ENCODE peak calls at places on chromosomes 2 and 18, in seven cellular contexts. K is psoas muscle; V is posterior cingulate gyrus; Q is GM03348; S is stimulated activated CD8-positive, alpha-beta memory T cell treated with anti-CD3 and anti-CD28 coated beads, Interleukin-4, amount 100 ng/mL, for 1 hour; R is cardiac septum; E is activated T-helper 2 cell treated with anti-CD3 and anti-CD28 coated beads, Interferon-gamma antibody, Interleukin-2, Interleukin-4, amounts not matched to agents 10 μg/mL and 5 μg/mL and 100 μg/mL, durations not matched to agents 14 hours and 24 hours and 36 hours. B is an unnamed sample.

GRCh38 chr2:119384971-119385370 is 18.2 kb downstream of the DBI start:
- DNase-seq in K (no peak), V (no peak), Q (no peak), S (no peak), R (peak; percentile 53), E (no peak), B (no peak)

GRCh38 chr2:7014201-7014640 is 97.0 kb downstream of the RNF144A start:
- DNase-seq in K (no peak), V (no peak), Q (peak; percentile 31), S (no peak), R (no peak), E (peak; percentile 13), B (no peak)

GRCh38 chr2:47310801-47311560 is 92.0 kb upstream of the MSH2 start:
- DNase-seq in K (peak; percentile 31), V (peak; percentile 93), Q (no peak), S (no peak), R (peak; percentile 85), E (no peak), B (no peak)

GRCh38 chr2:68302281-68302680 is 17.5 kb downstream of the CNRIP1 start:
- DNase-seq in K (no peak), V (no peak), Q (peak; percentile 50), S (no peak), R (no peak), E (no peak), B (no peak)

GRCh38 chr18:39840406-39840805 is 2114.6 kb upstream of the PIK3C3 start:
- DNase-seq in K (no peak), V (no peak), Q (no peak), S (no peak), R (no peak), E (no peak), B (peak; percentile 69)

GRCh38 chr18:11785444-11786055 is 65.7 kb upstream of the CHMP1B start:
- DNase-seq in K (no peak), V (no peak), Q (no peak), S (no peak), R (no peak), E (no peak), B (no peak)

GRCh38 chr2:54634564-54635511 is 88.6 kb upstream of the EML6 start:
- DNase-seq in K (peak; percentile 55), V (no peak), Q (peak; percentile 45), S (no peak), R (peak; percentile 85), E (no peak), B (peak; percentile 92)

GRCh38 chr18:31223371-31223770 is 60.7 kb upstream of the DSC1 start:
- DNase-seq in K (no peak), V (no peak), Q (no peak), S (no peak), R (no peak), E (no peak), B (no peak)

GRCh38 chr2:11582526-11583202 is 48.8 kb downstream of the GREB1 start:
- DNase-seq in K (peak; percentile 78), V (peak; percentile 88), Q (peak; percentile 69), S (peak; percentile 25), R (no peak), E (peak; percentile 32), B (peak; percentile 46)

GRCh38 chr2:107712857-107713256 is 113.8 kb upstream of the RGPD4 start:
- DNase-seq in K (no peak), V (no peak), Q (no peak), S (no peak), R (no peak), E (no peak), B (no peak)

GRCh38 chr2:204691911-204692510 is 146.7 kb downstream of the PARD3B start:
- DNase-seq in K (no peak), V (no peak), Q (peak; percentile 47), S (no peak), R (no peak), E (no peak), B (peak; percentile 90)

GRCh38 chr2:173394575-173394974 is 39.9 kb downstream of the CDCA7 start:
- DNase-seq in K (no peak), V (no peak), Q (no peak), S (no peak), R (no peak), E (no peak), B (no peak)

GRCh38 chr2:48364100-48364499 is 165.9 kb upstream of the STON1 start:
- DNase-seq in K (no peak), V (no peak), Q (no peak), S (no peak), R (no peak), E (no peak), B (no peak)

GRCh38 chr2:216617159-216617815 is 15.9 kb upstream of the IGFBP2 start:
- DNase-seq in K (no peak), V (no peak), Q (no peak), S (no peak), R (no peak), E (no peak), B (no peak)

GRCh38 chr2:168699834-168700417 is 102.5 kb upstream of the NOSTRIN start:
- DNase-seq in K (peak; percentile 65), V (peak; percentile 84), Q (peak; percentile 16), S (no peak), R (peak; percentile 86), E (no peak), B (no peak)

GRCh38 chr2:43077876-43078275 is 148.5 kb downstream of the ZFP36L2 start:
- DNase-seq in K (no peak), V (no peak), Q (no peak), S (no peak), R (peak; percentile 33), E (no peak), B (no peak)

GRCh38 chr18:26383454-26384270 is 157.4 kb downstream of the TAF4B start:
- DNase-seq in K (no peak), V (no peak), Q (peak; percentile 58), S (no peak), R (no peak), E (no peak), B (peak; percentile 52)

GRCh38 chr2:237896507-237896892 is 37.1 kb downstream of the RAMP1 start:
- DNase-seq in K (no peak), V (peak; percentile 29), Q (no peak), S (no peak), R (no peak), E (no peak), B (no peak)

GRCh38 chr18:33745396-33745795 is 167.4 kb downstream of the ASXL3 start:
- DNase-seq in K (no peak), V (no peak), Q (no peak), S (no peak), R (no peak), E (no peak), B (no peak)

GRCh38 chr2:16978291-16978690 is 312.7 kb upstream of the CYRIA start:
- DNase-seq in K (no peak), V (no peak), Q (no peak), S (no peak), R (no peak), E (no peak), B (no peak)

GRCh38 chr2:148300534-148300933 is 279.6 kb downstream of the MBD5 start:
- DNase-seq in K (no peak), V (no peak), Q (peak; percentile 19), S (no peak), R (no peak), E (no peak), B (no peak)

GRCh38 chr2:85668009-85668856 is at the start of gene SFTPB:
- DNase-seq in K (no peak), V (no peak), Q (peak; percentile 60), S (no peak), R (peak; percentile 67), E (no peak), B (no peak)

GRCh38 chr2:64204006-64204632 is 59.9 kb upstream of the PELI1 start:
- DNase-seq in K (peak; percentile 16), V (no peak), Q (peak; percentile 33), S (no peak), R (peak; percentile 82), E (no peak), B (peak; percentile 62)

GRCh38 chr18:62183578-62184195 is 3.2 kb downstream of the PIGN start:
- DNase-seq in K (no peak), V (no peak), Q (peak; percentile 58), S (no peak), R (no peak), E (peak; percentile 16), B (peak; percentile 79)

GRCh38 chr2:101476605-101477208 is 1.8 kb upstream of the RFX8 start:
- DNase-seq in K (no peak), V (no peak), Q (no peak), S (no peak), R (no peak), E (no peak), B (no peak)

GRCh38 chr2:225660262-225661091 is 261.0 kb downstream of the NYAP2 start:
- DNase-seq in K (peak; percentile 65), V (peak; percentile 90), Q (peak; percentile 80), S (peak; percentile 55), R (peak; percentile 78), E (peak; percentile 36), B (peak; percentile 55)

GRCh38 chr18:8943900-8944870 is 158.3 kb upstream of the NDUFV2 start:
- DNase-seq in K (no peak), V (no peak), Q (peak; percentile 53), S (no peak), R (no peak), E (no peak), B (no peak)

GRCh38 chr2:98896416-98896815 is 39.6 kb downstream of the CRACDL start:
- DNase-seq in K (no peak), V (no peak), Q (no peak), S (no peak), R (peak; percentile 61), E (no peak), B (no peak)

GRCh38 chr2:121839584-121839983 is 84.1 kb downstream of the TSN start:
- DNase-seq in K (no peak), V (no peak), Q (no peak), S (no peak), R (no peak), E (no peak), B (no peak)

GRCh38 chr2:47076586-47077441 is 78.3 kb downstream of the STPG4 start:
- DNase-seq in K (peak; percentile 59), V (no peak), Q (peak; percentile 94), S (no peak), R (no peak), E (no peak), B (peak; percentile 76)

GRCh38 chr18:9495465-9495864 is 20.2 kb downstream of the RALBP1 start:
- DNase-seq in K (no peak), V (no peak), Q (no peak), S (no peak), R (no peak), E (no peak), B (no peak)

GRCh38 chr2:141341444-141341843 is 789.4 kb downstream of the LRP1B start:
- DNase-seq in K (no peak), V (no peak), Q (no peak), S (no peak), R (no peak), E (no peak), B (peak; percentile 74)

GRCh38 chr2:237806334-237806733 is 7.8 kb downstream of the RBM44 start:
- DNase-seq in K (no peak), V (no peak), Q (no peak), S (no peak), R (no peak), E (no peak), B (peak; percentile 26)

GRCh38 chr2:80288576-80288975 is 16.0 kb downstream of the LRRTM1 start:
- DNase-seq in K (no peak), V (peak; percentile 87), Q (peak; percentile 18), S (no peak), R (no peak), E (no peak), B (no peak)

B was measured in endothelial cell of umbilical vein.